ENCODE peak calls at places on chromosomes 6 and 20, in six cellular contexts. H is nephron progenitor cell, Y is A549, S is dorsolateral prefrontal cortex, Z is bronchial epithelial cell, C is ascending aorta. V is an unnamed sample.

GRCh38 chr6:132084811-132085509 is 133.8 kb upstream of the CCN2 start:
- DNase-seq in C (no peak), S (no peak), Y (peak; percentile 45), Z (peak; percentile 71), H (no peak), V (no peak)

GRCh38 chr20:19071902-19072498 is 140.4 kb upstream of the SLC24A3 start:
- DNase-seq in Z (no peak), H (no peak), Y (no peak), C (no peak), S (no peak), V (no peak)

GRCh38 chr6:18216411-18216810 is 47.9 kb downstream of the DEK start:
- DNase-seq in Z (peak; percentile 63), H (no peak), S (no peak), C (no peak), Y (no peak), V (no peak)

GRCh38 chr20:46651091-46651962 is at the start of gene SLC13A3:
- DNase-seq in H (peak; percentile 60), C (no peak), Z (no peak), Y (no peak), S (peak; percentile 72), V (no peak)

GRCh38 chr20:39873286-39873685 is 815.8 kb downstream of the MAFB start:
- DNase-seq in S (no peak), Y (no peak), H (no peak), C (no peak), Z (no peak), V (no peak)

GRCh38 chr6:139473239-139473701 is 98.8 kb upstream of the CITED2 start:
- DNase-seq in S (no peak), Z (no peak), H (peak; percentile 44), C (peak; percentile 64), Y (no peak), V (no peak)

GRCh38 chr6:137218473-137218916 is 690 bp downstream of the IFNGR1 start:
- DNase-seq in Y (no peak), H (peak; percentile 9), Z (peak; percentile 80), C (peak; percentile 85), S (no peak), V (peak; percentile 27)

GRCh38 chr6:144725731-144726522 is 440.8 kb downstream of the UTRN start:
- DNase-seq in Y (no peak), S (no peak), H (peak; percentile 50), C (no peak), Z (peak; percentile 28), V (no peak)

GRCh38 chr6:142380626-142381025 is 78.8 kb downstream of the ADGRG6 start:
- DNase-seq in S (no peak), C (peak; percentile 64), Z (no peak), H (no peak), Y (peak; percentile 47), V (no peak)

GRCh38 chr6:131281471-131282270 is 146.4 kb downstream of the AKAP7 start:
- DNase-seq in H (peak; percentile 18), Y (no peak), C (peak; percentile 65), S (peak; percentile 68), Z (no peak), V (no peak)

GRCh38 chr6:105178110-105178509 is 1.7 kb downstream of the POPDC3 start:
- DNase-seq in C (no peak), H (no peak), S (no peak), Y (peak; percentile 34), Z (peak; percentile 90), V (no peak)

GRCh38 chr20:58553166-58553696 is 38.0 kb upstream of the APCDD1L start:
- DNase-seq in H (no peak), C (peak; percentile 47), S (no peak), Z (no peak), Y (no peak), V (no peak)

GRCh38 chr20:44211177-44212039 is 837 bp upstream of the OSER1 start:
- DNase-seq in Y (no peak), H (no peak), Z (no peak), S (peak; percentile 53), C (no peak), V (no peak)

GRCh38 chr6:9576521-9576920 is 838.4 kb downstream of the TFAP2A start:
- DNase-seq in C (no peak), H (no peak), Y (no peak), S (no peak), Z (no peak), V (no peak)

GRCh38 chr6:111818539-111819226 is 54.6 kb downstream of the FYN start:
- DNase-seq in C (no peak), H (no peak), Z (no peak), Y (no peak), S (no peak), V (no peak)

GRCh38 chr20:17935186-17935585 is 33.4 kb downstream of the SNX5 start:
- DNase-seq in Y (no peak), C (no peak), S (no peak), H (no peak), Z (no peak), V (no peak)

GRCh38 chr20:44576297-44576696 is 6.1 kb upstream of the PKIG start:
- DNase-seq in C (no peak), S (no peak), Z (peak; percentile 23), H (no peak), Y (peak; percentile 51), V (no peak)

GRCh38 chr20:25683050-25683449 is 13.6 kb downstream of the ZNF337 start:
- DNase-seq in S (no peak), H (no peak), C (no peak), Y (no peak), Z (no peak), V (no peak)

GRCh38 chr20:11144114-11144513 is 470.3 kb upstream of the JAG1 start:
- DNase-seq in C (peak; percentile 64), S (no peak), H (no peak), Z (no peak), Y (no peak), V (no peak)

GRCh38 chr6:4133941-4134838 is 1.2 kb downstream of the ECI2 start:
- DNase-seq in H (peak; percentile 16), Z (no peak), Y (no peak), S (no peak), C (no peak), V (no peak)

GRCh38 chr6:139388384-139388783 is 13.9 kb upstream of the CITED2 start:
- DNase-seq in C (no peak), H (no peak), Y (no peak), Z (no peak), S (no peak), V (no peak)

GRCh38 chr20:17735206-17735804 is 35.5 kb downstream of the BANF2 start:
- DNase-seq in Y (no peak), C (no peak), Z (peak; percentile 15), S (no peak), H (no peak), V (no peak)

GRCh38 chr20:38123021-38123587 is 42.0 kb downstream of the TGM2 start:
- DNase-seq in Y (peak; percentile 75), C (peak; percentile 66), S (peak; percentile 20), Z (no peak), H (no peak), V (no peak)

GRCh38 chr20:32820698-32821378 is 1.1 kb downstream of the MAPRE1 start:
- DNase-seq in C (no peak), S (no peak), H (no peak), Z (no peak), Y (no peak), V (no peak)

GRCh38 chr20:32823737-32824588 is 4.2 kb downstream of the MAPRE1 start:
- DNase-seq in Y (no peak), C (no peak), S (no peak), Z (no peak), H (no peak), V (no peak)

GRCh38 chr20:32822189-32822588 is 2.4 kb downstream of the MAPRE1 start:
- DNase-seq in C (no peak), Z (no peak), H (no peak), Y (no peak), S (no peak), V (no peak)

GRCh38 chr20:32823078-32823477 is 3.3 kb downstream of the MAPRE1 start:
- DNase-seq in H (no peak), Y (peak; percentile 29), S (no peak), Z (peak; percentile 62), C (no peak), V (no peak)

DNA sequence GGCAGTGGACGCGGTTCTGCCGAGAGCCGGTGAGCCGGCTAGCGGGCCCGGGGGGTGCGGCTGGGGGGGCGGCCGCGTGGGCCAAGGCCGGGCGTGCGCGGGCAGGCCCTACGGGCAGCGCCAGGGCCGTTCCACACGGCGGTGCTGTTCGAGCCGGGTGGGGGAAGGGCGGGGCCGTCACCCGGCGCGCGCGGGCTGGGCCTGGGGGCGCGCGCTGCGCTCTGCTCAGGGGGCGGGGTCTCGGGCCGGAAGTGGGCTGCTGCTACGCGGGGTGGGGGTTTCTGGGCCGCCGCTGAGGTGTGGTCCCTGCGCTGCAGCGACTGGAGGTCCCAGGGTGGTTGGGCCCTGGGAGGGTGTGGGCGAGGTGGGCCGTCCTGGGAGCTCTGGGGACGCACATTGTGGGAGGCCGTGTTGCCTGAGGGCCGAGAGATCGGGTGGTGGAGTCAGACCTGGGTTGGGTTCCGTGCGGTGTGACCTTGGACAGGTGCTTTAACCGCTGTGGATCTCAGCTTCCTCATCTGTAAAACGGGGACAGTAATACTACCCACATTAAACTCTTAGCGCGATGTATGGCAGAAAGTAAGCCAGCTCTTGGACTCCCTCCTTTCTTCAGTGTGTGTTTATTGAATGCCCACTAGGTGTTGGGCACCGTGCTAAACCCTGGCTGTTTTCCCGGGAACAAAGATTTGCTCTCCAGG is 395 bp downstream of the MAPRE1 start:
- DNase-seq in C (peak; percentile 68), S (no peak), H (peak; percentile 94), Y (peak; percentile 67), Z (no peak), V (peak; percentile 92)
- TF ChIP-seq CTCF in C (no peak), S (no peak), H (no peak), Y (no peak), Z (no peak), V (no peak)

DNA sequence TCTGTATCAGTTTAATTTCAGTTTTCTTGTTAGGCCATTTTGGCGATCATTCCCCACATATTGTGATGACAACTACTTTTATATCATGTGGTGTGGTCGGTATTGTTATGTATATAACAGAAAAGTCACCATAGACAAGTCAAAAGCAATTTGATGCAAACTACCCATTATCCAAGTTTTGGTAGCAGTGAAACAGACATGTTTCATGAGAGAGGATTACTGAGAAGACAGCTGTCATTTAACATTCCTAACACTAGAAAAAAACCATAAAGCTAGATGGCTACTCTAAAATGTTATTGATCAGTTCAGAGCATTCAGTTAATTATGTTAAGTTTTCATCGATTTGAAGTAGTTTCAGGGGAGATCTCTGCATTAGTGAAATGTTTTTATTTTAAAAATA is 462.1 kb upstream of the SOX4 start:
- DNase-seq in H (no peak), S (no peak), Y (no peak), Z (no peak), C (no peak), V (no peak)
- TF ChIP-seq CTCF in H (no peak), S (no peak), Y (no peak), Z (no peak), C (no peak), V (no peak)

DNA sequence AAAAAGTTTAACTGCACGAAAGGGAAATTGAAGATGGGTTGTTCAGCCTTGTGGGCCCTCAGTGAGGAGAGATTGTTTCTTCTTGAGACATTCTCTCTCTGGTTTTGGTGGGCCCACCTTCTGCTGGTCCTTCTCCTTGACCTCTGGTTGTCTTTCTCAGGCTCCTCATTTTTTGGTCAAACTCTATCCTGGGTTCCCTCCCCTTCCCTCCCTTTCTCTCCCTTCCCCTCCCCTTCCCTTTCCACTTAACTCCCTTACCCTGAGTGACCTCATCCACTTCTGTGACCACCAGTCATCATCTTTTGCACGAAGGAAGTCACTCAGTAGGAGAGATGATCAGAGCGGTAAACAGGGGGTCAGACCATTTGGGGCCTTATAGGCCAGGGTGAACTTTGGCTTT is 71.5 kb upstream of the RALY start:
- DNase-seq in Y (no peak), Z (no peak), S (no peak), C (no peak), H (no peak), V (no peak)
- TF ChIP-seq CTCF in Y (no peak), Z (no peak), S (no peak), C (no peak), H (no peak), V (no peak)

GRCh38 chr20:50904067-50904570 is 27.1 kb downstream of the ADNP start:
- DNase-seq in H (no peak), Y (no peak), S (no peak), Z (no peak), C (no peak), V (no peak)
- TF ChIP-seq CTCF in H (no peak), Y (no peak), S (no peak), Z (no peak), C (no peak), V (no peak)

V was measured in BE2C.